ENCODE peak calls at places on chromosome 15, in nine cellular contexts. One of them, this sample, is unnamed. For H3K4me1, the result is how much of the 10 kb centered on the place peaks cover.

GRCh38 chr15:23628612-23629233 is 18.9 kb downstream of the MAGEL2 start:
- DNase-seq in body of pancreas: no peak
- DNase-seq in CD8-positive, alpha-beta memory T cell: no peak
- DNase-seq in adrenal gland: no peak
- DNase-seq in CD4-positive, alpha-beta memory T cell: no peak
- DNase-seq in pancreas: no peak
- DNase-seq in heart right ventricle: no peak
- DNase-seq in PC-3: no peak
- DNase-seq in transverse colon: no peak
- DNase-seq in this sample: no peak

GRCh38 chr15:25852027-25852426 is 11.1 kb downstream of the ATP10A start:
- DNase-seq in pancreas: no peak
- DNase-seq in PC-3: no peak
- DNase-seq in transverse colon: no peak
- DNase-seq in CD8-positive, alpha-beta memory T cell: no peak
- DNase-seq in CD4-positive, alpha-beta memory T cell: no peak
- DNase-seq in adrenal gland: no peak
- DNase-seq in body of pancreas: no peak
- DNase-seq in heart right ventricle: no peak
- DNase-seq in this sample: no peak

GRCh38 chr15:38528279-38528678 is 36.3 kb downstream of the RASGRP1 start:
- DNase-seq in PC-3: peak
- DNase-seq in body of pancreas: no peak
- DNase-seq in transverse colon: no peak
- DNase-seq in heart right ventricle: no peak
- DNase-seq in CD4-positive, alpha-beta memory T cell: no peak
- DNase-seq in pancreas: no peak
- DNase-seq in CD8-positive, alpha-beta memory T cell: no peak
- DNase-seq in adrenal gland: peak
- DNase-seq in this sample: no peak

GRCh38 chr15:43769584-43770228 is 7.1 kb downstream of the ELL3 start:
- DNase-seq in body of pancreas: peak
- DNase-seq in adrenal gland: peak
- DNase-seq in transverse colon: peak
- DNase-seq in heart right ventricle: peak
- DNase-seq in PC-3: peak
- DNase-seq in CD4-positive, alpha-beta memory T cell: peak
- DNase-seq in CD8-positive, alpha-beta memory T cell: peak
- DNase-seq in pancreas: no peak
- DNase-seq in this sample: peak

GRCh38 chr15:69758810-69759410 is 306.3 kb downstream of the RPLP1 start:
- DNase-seq in adrenal gland: peak
- DNase-seq in PC-3: peak
- DNase-seq in heart right ventricle: peak
- DNase-seq in pancreas: peak
- DNase-seq in CD4-positive, alpha-beta memory T cell: peak
- DNase-seq in transverse colon: peak
- DNase-seq in CD8-positive, alpha-beta memory T cell: peak
- DNase-seq in body of pancreas: no peak
- DNase-seq in this sample: peak

GRCh38 chr15:85759391-85759790 is 35.3 kb downstream of the KLHL25 start:
- DNase-seq in body of pancreas: no peak
- DNase-seq in CD4-positive, alpha-beta memory T cell: no peak
- DNase-seq in pancreas: no peak
- DNase-seq in transverse colon: no peak
- DNase-seq in CD8-positive, alpha-beta memory T cell: no peak
- DNase-seq in PC-3: no peak
- DNase-seq in adrenal gland: peak
- DNase-seq in heart right ventricle: peak
- DNase-seq in this sample: no peak

GRCh38 chr15:46127361-46127874 is 492.6 kb downstream of the SQOR start:
- DNase-seq in CD4-positive, alpha-beta memory T cell: no peak
- DNase-seq in CD8-positive, alpha-beta memory T cell: no peak
- DNase-seq in PC-3: peak
- DNase-seq in heart right ventricle: no peak
- DNase-seq in body of pancreas: no peak
- DNase-seq in transverse colon: no peak
- DNase-seq in pancreas: no peak
- DNase-seq in adrenal gland: no peak
- DNase-seq in this sample: no peak

GRCh38 chr15:83356516-83357399 is 72.3 kb upstream of the BNC1 start:
- DNase-seq in PC-3: no peak
- DNase-seq in pancreas: no peak
- DNase-seq in CD8-positive, alpha-beta memory T cell: no peak
- DNase-seq in body of pancreas: no peak
- DNase-seq in CD4-positive, alpha-beta memory T cell: no peak
- DNase-seq in adrenal gland: no peak
- DNase-seq in transverse colon: no peak
- DNase-seq in heart right ventricle: no peak
- DNase-seq in this sample: no peak

GRCh38 chr15:51759557-51760070 is 8.2 kb downstream of the TMOD2 start:
- DNase-seq in adrenal gland: peak
- DNase-seq in CD8-positive, alpha-beta memory T cell: no peak
- DNase-seq in CD4-positive, alpha-beta memory T cell: no peak
- DNase-seq in pancreas: no peak
- DNase-seq in body of pancreas: no peak
- DNase-seq in heart right ventricle: peak
- DNase-seq in transverse colon: peak
- DNase-seq in PC-3: no peak
- DNase-seq in this sample: no peak

GRCh38 chr15:68341851-68342336 is 64.3 kb downstream of the FEM1B start:
- DNase-seq in adrenal gland: no peak
- DNase-seq in CD4-positive, alpha-beta memory T cell: no peak
- DNase-seq in pancreas: no peak
- DNase-seq in PC-3: no peak
- DNase-seq in CD8-positive, alpha-beta memory T cell: no peak
- DNase-seq in heart right ventricle: no peak
- DNase-seq in transverse colon: no peak
- DNase-seq in body of pancreas: no peak
- DNase-seq in this sample: no peak

GRCh38 chr15:68344600-68344999 is 67.1 kb downstream of the FEM1B start:
- DNase-seq in CD8-positive, alpha-beta memory T cell: no peak
- DNase-seq in transverse colon: no peak
- DNase-seq in heart right ventricle: no peak
- DNase-seq in body of pancreas: no peak
- DNase-seq in pancreas: no peak
- DNase-seq in adrenal gland: no peak
- DNase-seq in PC-3: peak
- DNase-seq in CD4-positive, alpha-beta memory T cell: no peak
- DNase-seq in this sample: no peak

GRCh38 chr15:68340711-68341671 is 63.4 kb downstream of the FEM1B start:
- DNase-seq in transverse colon: no peak
- DNase-seq in pancreas: no peak
- DNase-seq in heart right ventricle: no peak
- DNase-seq in CD8-positive, alpha-beta memory T cell: no peak
- DNase-seq in body of pancreas: no peak
- DNase-seq in adrenal gland: no peak
- DNase-seq in CD4-positive, alpha-beta memory T cell: no peak
- DNase-seq in PC-3: no peak
- DNase-seq in this sample: no peak

GRCh38 chr15:68343579-68344225 is 66.2 kb downstream of the FEM1B start:
- DNase-seq in transverse colon: no peak
- DNase-seq in adrenal gland: no peak
- DNase-seq in CD4-positive, alpha-beta memory T cell: no peak
- DNase-seq in PC-3: no peak
- DNase-seq in body of pancreas: no peak
- DNase-seq in CD8-positive, alpha-beta memory T cell: no peak
- DNase-seq in pancreas: no peak
- DNase-seq in heart right ventricle: no peak
- DNase-seq in this sample: no peak

GRCh38 chr15:68342351-68342750 is 64.8 kb downstream of the FEM1B start:
- DNase-seq in PC-3: no peak
- DNase-seq in adrenal gland: no peak
- DNase-seq in pancreas: no peak
- DNase-seq in body of pancreas: no peak
- DNase-seq in CD8-positive, alpha-beta memory T cell: no peak
- DNase-seq in CD4-positive, alpha-beta memory T cell: no peak
- DNase-seq in transverse colon: no peak
- DNase-seq in heart right ventricle: no peak
- DNase-seq in this sample: no peak
- H3K4me1 ChIP-seq in PC-3: under half
- H3K4me1 ChIP-seq in adrenal gland: under half
- H3K4me1 ChIP-seq in pancreas: under half
- H3K4me1 ChIP-seq in body of pancreas: under half
- H3K4me1 ChIP-seq in CD8-positive, alpha-beta memory T cell: under half
- H3K4me1 ChIP-seq in CD4-positive, alpha-beta memory T cell: under half
- H3K4me1 ChIP-seq in transverse colon: under half
- H3K4me1 ChIP-seq in heart right ventricle: under half
- H3K4me1 ChIP-seq in this sample: under half

DNA sequence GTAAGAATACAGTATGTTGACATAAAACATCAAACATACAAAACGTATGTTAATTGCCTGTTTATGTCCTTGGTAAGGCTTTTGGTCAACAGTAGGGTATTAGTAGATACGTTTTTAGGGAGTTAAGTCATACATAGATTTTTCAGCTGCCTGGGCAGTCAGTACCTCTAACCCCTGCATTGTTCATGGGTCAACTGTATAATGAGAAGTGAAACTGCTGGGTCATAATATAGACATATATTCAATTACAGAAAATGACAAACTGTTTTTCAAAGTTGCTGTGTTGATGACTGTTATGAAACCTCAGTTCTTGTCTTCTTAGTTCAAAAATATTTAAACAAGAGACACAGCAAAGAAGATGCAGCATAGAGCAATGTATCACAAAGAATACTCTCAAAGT is 53.0 kb upstream of the ADAMTS17 start:
- DNase-seq in pancreas: no peak
- DNase-seq in body of pancreas: no peak
- DNase-seq in adrenal gland: no peak
- DNase-seq in CD8-positive, alpha-beta memory T cell: no peak
- DNase-seq in PC-3: no peak
- DNase-seq in transverse colon: no peak
- DNase-seq in CD4-positive, alpha-beta memory T cell: no peak
- DNase-seq in heart right ventricle: no peak
- DNase-seq in this sample: no peak
- H3K4me1 ChIP-seq in pancreas: under half
- H3K4me1 ChIP-seq in body of pancreas: under half
- H3K4me1 ChIP-seq in adrenal gland: under half
- H3K4me1 ChIP-seq in CD8-positive, alpha-beta memory T cell: under half
- H3K4me1 ChIP-seq in PC-3: under half
- H3K4me1 ChIP-seq in transverse colon: under half
- H3K4me1 ChIP-seq in CD4-positive, alpha-beta memory T cell: under half
- H3K4me1 ChIP-seq in heart right ventricle: under half
- H3K4me1 ChIP-seq in this sample: under half

DNA sequence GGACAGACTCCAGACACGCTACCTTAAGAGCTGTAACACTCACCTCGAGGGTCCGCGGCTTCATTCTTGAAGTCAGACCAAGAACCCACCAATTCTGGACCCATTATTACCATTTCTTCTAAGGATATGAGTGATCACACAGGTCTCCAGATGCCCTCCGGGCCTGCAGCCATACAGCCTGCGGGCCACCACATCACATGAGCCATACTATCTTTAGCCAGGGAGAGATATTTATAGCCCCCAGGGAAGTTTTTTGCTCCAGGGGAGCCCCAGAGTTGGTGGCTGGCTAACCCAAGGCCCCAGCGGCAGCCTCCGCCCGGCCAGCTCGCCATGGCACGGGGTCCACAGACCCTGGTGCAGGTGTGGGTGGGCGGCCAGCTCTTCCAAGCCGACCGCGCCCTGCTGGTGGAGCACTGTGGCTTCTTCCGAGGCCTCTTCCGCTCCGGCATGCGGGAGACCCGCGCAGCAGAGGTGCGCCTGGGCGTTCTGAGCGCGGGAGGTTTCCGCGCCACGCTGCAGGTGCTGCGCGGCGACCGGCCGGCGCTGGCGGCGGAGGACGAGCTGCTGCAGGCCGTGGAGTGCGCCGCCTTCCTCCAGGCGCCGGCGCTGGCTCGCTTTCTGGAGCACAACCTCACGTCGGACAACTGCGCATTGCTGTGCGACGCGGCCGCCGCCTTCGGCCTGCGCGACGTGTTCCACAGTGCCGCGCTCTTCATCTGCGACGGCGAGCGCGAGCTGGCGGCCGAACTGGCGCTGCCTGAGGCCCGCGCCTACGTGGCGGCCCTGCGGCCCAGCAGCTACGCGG is at the start of gene KBTBD13:
- DNase-seq in PC-3: no peak
- DNase-seq in adrenal gland: no peak
- DNase-seq in CD8-positive, alpha-beta memory T cell: no peak
- DNase-seq in body of pancreas: no peak
- DNase-seq in transverse colon: no peak
- DNase-seq in pancreas: no peak
- DNase-seq in heart right ventricle: peak
- DNase-seq in CD4-positive, alpha-beta memory T cell: no peak
- DNase-seq in this sample: no peak
- H3K4me1 ChIP-seq in PC-3: under half
- H3K4me1 ChIP-seq in adrenal gland: under half
- H3K4me1 ChIP-seq in CD8-positive, alpha-beta memory T cell: under half
- H3K4me1 ChIP-seq in body of pancreas: under half
- H3K4me1 ChIP-seq in transverse colon: under half
- H3K4me1 ChIP-seq in pancreas: under half
- H3K4me1 ChIP-seq in heart right ventricle: half or more
- H3K4me1 ChIP-seq in CD4-positive, alpha-beta memory T cell: under half
- H3K4me1 ChIP-seq in this sample: under half

GRCh38 chr15:65414841-65415621 is 7.7 kb downstream of the IGDCC4 start:
- DNase-seq in adrenal gland: no peak
- DNase-seq in transverse colon: no peak
- DNase-seq in CD4-positive, alpha-beta memory T cell: no peak
- DNase-seq in pancreas: peak
- DNase-seq in PC-3: no peak
- DNase-seq in CD8-positive, alpha-beta memory T cell: no peak
- DNase-seq in body of pancreas: peak
- DNase-seq in heart right ventricle: no peak
- DNase-seq in this sample: no peak

GRCh38 chr15:65411470-65412071 is 11.2 kb downstream of the IGDCC4 start:
- DNase-seq in body of pancreas: no peak
- DNase-seq in pancreas: no peak
- DNase-seq in adrenal gland: peak
- DNase-seq in CD4-positive, alpha-beta memory T cell: no peak
- DNase-seq in transverse colon: no peak
- DNase-seq in heart right ventricle: no peak
- DNase-seq in CD8-positive, alpha-beta memory T cell: no peak
- DNase-seq in PC-3: peak
- DNase-seq in this sample: no peak

GRCh38 chr15:65412556-65412955 is 10.2 kb downstream of the IGDCC4 start:
- DNase-seq in CD4-positive, alpha-beta memory T cell: no peak
- DNase-seq in pancreas: no peak
- DNase-seq in body of pancreas: no peak
- DNase-seq in CD8-positive, alpha-beta memory T cell: no peak
- DNase-seq in heart right ventricle: no peak
- DNase-seq in adrenal gland: no peak
- DNase-seq in PC-3: no peak
- DNase-seq in transverse colon: no peak
- DNase-seq in this sample: no peak

GRCh38 chr15:65413051-65413759 is 9.5 kb downstream of the IGDCC4 start:
- DNase-seq in heart right ventricle: no peak
- DNase-seq in pancreas: no peak
- DNase-seq in PC-3: no peak
- DNase-seq in transverse colon: no peak
- DNase-seq in adrenal gland: peak
- DNase-seq in CD4-positive, alpha-beta memory T cell: no peak
- DNase-seq in CD8-positive, alpha-beta memory T cell: no peak
- DNase-seq in body of pancreas: no peak
- DNase-seq in this sample: no peak

DNA sequence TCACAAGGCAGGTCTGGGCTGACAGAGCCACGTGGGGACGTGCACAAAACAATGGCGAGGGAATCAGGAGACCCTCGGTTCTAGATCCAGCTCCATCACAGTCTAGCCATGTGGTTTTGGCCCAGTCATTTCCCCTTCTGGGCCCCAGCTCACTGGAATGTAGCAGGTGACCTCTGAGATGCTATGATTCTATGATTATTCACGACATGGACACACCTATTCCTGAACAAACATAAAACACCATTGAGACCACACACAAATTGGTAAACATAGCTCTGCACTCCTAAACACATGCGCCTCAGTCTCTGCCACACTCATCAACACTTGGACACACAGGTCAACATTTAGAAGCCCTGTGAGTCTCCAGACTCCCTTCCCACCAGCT is 9.0 kb downstream of the IGDCC4 start:
- DNase-seq in PC-3: peak
- DNase-seq in CD4-positive, alpha-beta memory T cell: no peak
- DNase-seq in CD8-positive, alpha-beta memory T cell: no peak
- DNase-seq in transverse colon: no peak
- DNase-seq in heart right ventricle: no peak
- DNase-seq in body of pancreas: no peak
- DNase-seq in adrenal gland: no peak
- DNase-seq in pancreas: no peak
- DNase-seq in this sample: no peak
- H3K4me1 ChIP-seq in PC-3: under half
- H3K4me1 ChIP-seq in CD4-positive, alpha-beta memory T cell: under half
- H3K4me1 ChIP-seq in CD8-positive, alpha-beta memory T cell: under half
- H3K4me1 ChIP-seq in transverse colon: under half
- H3K4me1 ChIP-seq in heart right ventricle: under half
- H3K4me1 ChIP-seq in body of pancreas: under half
- H3K4me1 ChIP-seq in adrenal gland: under half
- H3K4me1 ChIP-seq in pancreas: under half
- H3K4me1 ChIP-seq in this sample: under half